ENCODE peak calls at places on chromosomes 12 and 14, in seven cellular contexts. One of them, this sample, is unnamed. For H3K9me3, the result is how much of the 10 kb centered on the place peaks cover.

GRCh38 chr12:58364389-58365086 is 423.2 kb downstream of the ATP23 start:
- DNase-seq in psoas muscle: no peak
- DNase-seq in aorta: no peak
- DNase-seq in WERI-Rb-1: no peak
- DNase-seq in SK-N-SH: no peak
- DNase-seq in DND-41: no peak
- DNase-seq in body of pancreas: no peak
- DNase-seq in this sample: no peak

GRCh38 chr14:88247228-88247627 is 75.8 kb downstream of the KCNK10 start:
- DNase-seq in psoas muscle: no peak
- DNase-seq in aorta: no peak
- DNase-seq in WERI-Rb-1: no peak
- DNase-seq in SK-N-SH: no peak
- DNase-seq in DND-41: no peak
- DNase-seq in body of pancreas: no peak
- DNase-seq in this sample: no peak

GRCh38 chr12:27424631-27425230 is 21.8 kb upstream of the SMCO2 start:
- DNase-seq in psoas muscle: no peak
- DNase-seq in aorta: no peak
- DNase-seq in WERI-Rb-1: no peak
- DNase-seq in SK-N-SH: peak
- DNase-seq in DND-41: no peak
- DNase-seq in body of pancreas: peak
- DNase-seq in this sample: no peak

GRCh38 chr12:25994252-25994651 is 35.8 kb downstream of the RASSF8 start:
- DNase-seq in psoas muscle: no peak
- DNase-seq in aorta: no peak
- DNase-seq in WERI-Rb-1: no peak
- DNase-seq in SK-N-SH: no peak
- DNase-seq in DND-41: no peak
- DNase-seq in body of pancreas: no peak
- DNase-seq in this sample: no peak

GRCh38 chr12:110039085-110039807 is 9.1 kb downstream of the C12orf76 start:
- DNase-seq in psoas muscle: no peak
- DNase-seq in aorta: no peak
- DNase-seq in WERI-Rb-1: no peak
- DNase-seq in SK-N-SH: no peak
- DNase-seq in DND-41: no peak
- DNase-seq in body of pancreas: peak
- DNase-seq in this sample: peak

GRCh38 chr14:105102893-105103292 is 37.7 kb upstream of the GPR132 start:
- DNase-seq in psoas muscle: no peak
- DNase-seq in aorta: no peak
- DNase-seq in WERI-Rb-1: no peak
- DNase-seq in SK-N-SH: no peak
- DNase-seq in DND-41: no peak
- DNase-seq in body of pancreas: no peak
- DNase-seq in this sample: no peak

GRCh38 chr14:74526854-74527585 is 33.5 kb downstream of the ISCA2 start:
- DNase-seq in psoas muscle: no peak
- DNase-seq in aorta: no peak
- DNase-seq in WERI-Rb-1: no peak
- DNase-seq in SK-N-SH: no peak
- DNase-seq in DND-41: no peak
- DNase-seq in body of pancreas: no peak
- DNase-seq in this sample: no peak

GRCh38 chr12:92602930-92603623 is 99.7 kb upstream of the PLEKHG7 start:
- DNase-seq in psoas muscle: no peak
- DNase-seq in aorta: no peak
- DNase-seq in WERI-Rb-1: no peak
- DNase-seq in SK-N-SH: no peak
- DNase-seq in DND-41: no peak
- DNase-seq in body of pancreas: no peak
- DNase-seq in this sample: no peak

GRCh38 chr12:6551063-6551461 is 4.8 kb downstream of the IFFO1 start:
- DNase-seq in psoas muscle: peak
- DNase-seq in aorta: peak
- DNase-seq in WERI-Rb-1: no peak
- DNase-seq in SK-N-SH: no peak
- DNase-seq in DND-41: no peak
- DNase-seq in body of pancreas: no peak
- DNase-seq in this sample: no peak

GRCh38 chr12:101866615-101867373 is 10.6 kb upstream of the DRAM1 start:
- DNase-seq in psoas muscle: no peak
- DNase-seq in aorta: no peak
- DNase-seq in WERI-Rb-1: peak
- DNase-seq in SK-N-SH: no peak
- DNase-seq in DND-41: no peak
- DNase-seq in body of pancreas: no peak
- DNase-seq in this sample: no peak

GRCh38 chr14:81323621-81324400 is 76.3 kb downstream of the STON2 start:
- DNase-seq in psoas muscle: no peak
- DNase-seq in aorta: no peak
- DNase-seq in WERI-Rb-1: peak
- DNase-seq in SK-N-SH: no peak
- DNase-seq in DND-41: no peak
- DNase-seq in body of pancreas: peak
- DNase-seq in this sample: no peak

GRCh38 chr12:20370001-20370381 is 1.7 kb downstream of the PDE3A start:
- DNase-seq in psoas muscle: no peak
- DNase-seq in aorta: peak
- DNase-seq in WERI-Rb-1: peak
- DNase-seq in SK-N-SH: peak
- DNase-seq in DND-41: no peak
- DNase-seq in body of pancreas: peak
- DNase-seq in this sample: no peak

GRCh38 chr12:108511633-108512540 is 3.2 kb upstream of the FICD start:
- DNase-seq in psoas muscle: peak
- DNase-seq in aorta: peak
- DNase-seq in WERI-Rb-1: peak
- DNase-seq in SK-N-SH: peak
- DNase-seq in DND-41: peak
- DNase-seq in body of pancreas: peak
- DNase-seq in this sample: peak

GRCh38 chr12:176321-177181 is 37.4 kb downstream of the SLC6A12 start:
- DNase-seq in psoas muscle: no peak
- DNase-seq in aorta: no peak
- DNase-seq in WERI-Rb-1: peak
- DNase-seq in SK-N-SH: peak
- DNase-seq in DND-41: no peak
- DNase-seq in body of pancreas: no peak
- DNase-seq in this sample: no peak

GRCh38 chr14:93333631-93334095 is 827 bp upstream of the BTBD7 start:
- DNase-seq in psoas muscle: no peak
- DNase-seq in aorta: no peak
- DNase-seq in WERI-Rb-1: no peak
- DNase-seq in SK-N-SH: no peak
- DNase-seq in DND-41: no peak
- DNase-seq in body of pancreas: no peak
- DNase-seq in this sample: no peak
- H3K27ac ChIP-seq in psoas muscle: peak
- H3K27ac ChIP-seq in aorta: peak
- H3K27ac ChIP-seq in WERI-Rb-1: peak
- H3K27ac ChIP-seq in SK-N-SH: peak
- H3K27ac ChIP-seq in DND-41: peak
- H3K27ac ChIP-seq in body of pancreas: peak
- H3K27ac ChIP-seq in this sample: peak

GRCh38 chr12:95416111-95416636 is 57.8 kb upstream of the METAP2 start:
- DNase-seq in psoas muscle: no peak
- DNase-seq in aorta: no peak
- DNase-seq in WERI-Rb-1: peak
- DNase-seq in SK-N-SH: no peak
- DNase-seq in DND-41: no peak
- DNase-seq in body of pancreas: no peak
- DNase-seq in this sample: no peak

GRCh38 chr12:95417372-95417771 is 56.6 kb upstream of the METAP2 start:
- DNase-seq in psoas muscle: no peak
- DNase-seq in aorta: no peak
- DNase-seq in WERI-Rb-1: no peak
- DNase-seq in SK-N-SH: no peak
- DNase-seq in DND-41: no peak
- DNase-seq in body of pancreas: no peak
- DNase-seq in this sample: no peak

GRCh38 chr12:95412826-95413311 is 61.1 kb upstream of the METAP2 start:
- DNase-seq in psoas muscle: no peak
- DNase-seq in aorta: no peak
- DNase-seq in WERI-Rb-1: no peak
- DNase-seq in SK-N-SH: no peak
- DNase-seq in DND-41: no peak
- DNase-seq in body of pancreas: no peak
- DNase-seq in this sample: no peak

GRCh38 chr12:95413576-95413975 is 60.4 kb upstream of the METAP2 start:
- DNase-seq in psoas muscle: no peak
- DNase-seq in aorta: no peak
- DNase-seq in WERI-Rb-1: no peak
- DNase-seq in SK-N-SH: no peak
- DNase-seq in DND-41: no peak
- DNase-seq in body of pancreas: no peak
- DNase-seq in this sample: no peak

DNA sequence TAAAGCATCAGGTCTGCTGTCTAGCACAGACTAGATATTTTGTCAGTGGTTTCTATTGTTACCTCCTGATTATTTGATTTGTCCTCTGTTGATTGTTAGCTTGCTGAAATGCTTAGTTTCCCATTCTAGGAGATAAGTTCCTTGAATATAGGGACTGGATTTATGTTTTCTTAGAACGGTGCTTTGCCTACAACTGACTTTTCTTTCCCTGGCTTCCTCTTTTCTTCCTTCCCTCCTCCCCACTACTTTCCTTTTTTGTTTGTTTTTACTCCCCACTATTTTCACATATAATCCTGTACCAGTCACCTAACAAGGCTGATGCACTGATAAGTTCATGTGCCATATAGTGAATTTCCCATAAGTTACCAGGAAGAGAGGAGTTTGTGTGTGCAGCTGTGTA is 58.5 kb upstream of the METAP2 start:
- DNase-seq in psoas muscle: no peak
- DNase-seq in aorta: no peak
- DNase-seq in WERI-Rb-1: no peak
- DNase-seq in SK-N-SH: no peak
- DNase-seq in DND-41: no peak
- DNase-seq in body of pancreas: no peak
- DNase-seq in this sample: no peak
- H3K4me3 ChIP-seq in psoas muscle: no peak
- H3K4me3 ChIP-seq in aorta: no peak
- H3K4me3 ChIP-seq in WERI-Rb-1: no peak
- H3K4me3 ChIP-seq in SK-N-SH: no peak
- H3K4me3 ChIP-seq in DND-41: no peak
- H3K4me3 ChIP-seq in body of pancreas: no peak
- H3K4me3 ChIP-seq in this sample: no peak

DNA sequence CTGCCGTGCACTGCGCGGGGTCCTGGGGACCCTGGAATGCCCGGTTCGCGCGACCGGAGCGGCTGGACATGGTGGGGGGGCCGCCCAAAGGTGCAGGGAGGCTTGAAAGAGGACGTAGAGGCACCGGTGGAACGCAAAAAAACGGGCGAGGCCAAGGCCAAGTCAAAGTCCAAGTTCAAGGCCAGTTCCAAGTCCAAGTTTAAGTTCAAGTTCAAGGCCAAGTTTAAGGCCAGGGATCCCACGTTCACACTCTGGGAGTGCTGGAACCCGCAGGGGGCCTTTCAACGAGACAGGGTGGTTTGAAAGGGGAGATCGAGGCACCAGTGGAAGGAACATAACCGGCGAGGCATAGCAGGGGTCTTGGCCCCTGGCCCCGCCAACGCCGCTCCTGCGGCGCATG is 317.6 kb downstream of the ALG10 start:
- DNase-seq in psoas muscle: no peak
- DNase-seq in aorta: no peak
- DNase-seq in WERI-Rb-1: no peak
- DNase-seq in SK-N-SH: no peak
- DNase-seq in DND-41: no peak
- DNase-seq in body of pancreas: no peak
- DNase-seq in this sample: no peak
- H3K9me3 ChIP-seq in psoas muscle: under half
- H3K9me3 ChIP-seq in aorta: under half
- H3K9me3 ChIP-seq in WERI-Rb-1: under half
- H3K9me3 ChIP-seq in SK-N-SH: under half
- H3K9me3 ChIP-seq in DND-41: half or more
- H3K9me3 ChIP-seq in body of pancreas: under half
- H3K9me3 ChIP-seq in this sample: under half

GRCh38 chr14:65412881-65413738 is 580 bp downstream of the FUT8 start:
- DNase-seq in psoas muscle: peak
- DNase-seq in aorta: peak
- DNase-seq in WERI-Rb-1: peak
- DNase-seq in SK-N-SH: peak
- DNase-seq in DND-41: peak
- DNase-seq in body of pancreas: no peak
- DNase-seq in this sample: no peak

GRCh38 chr14:65415613-65416012 is 3.1 kb downstream of the FUT8 start:
- DNase-seq in psoas muscle: no peak
- DNase-seq in aorta: no peak
- DNase-seq in WERI-Rb-1: no peak
- DNase-seq in SK-N-SH: peak
- DNase-seq in DND-41: no peak
- DNase-seq in body of pancreas: no peak
- DNase-seq in this sample: no peak

GRCh38 chr14:65414961-65415589 is 2.5 kb downstream of the FUT8 start:
- DNase-seq in psoas muscle: no peak
- DNase-seq in aorta: no peak
- DNase-seq in WERI-Rb-1: no peak
- DNase-seq in SK-N-SH: peak
- DNase-seq in DND-41: peak
- DNase-seq in body of pancreas: no peak
- DNase-seq in this sample: peak

GRCh38 chr14:65412189-65412846 is at the start of gene FUT8:
- DNase-seq in psoas muscle: peak
- DNase-seq in aorta: peak
- DNase-seq in WERI-Rb-1: peak
- DNase-seq in SK-N-SH: peak
- DNase-seq in DND-41: peak
- DNase-seq in body of pancreas: peak
- DNase-seq in this sample: peak

DNA sequence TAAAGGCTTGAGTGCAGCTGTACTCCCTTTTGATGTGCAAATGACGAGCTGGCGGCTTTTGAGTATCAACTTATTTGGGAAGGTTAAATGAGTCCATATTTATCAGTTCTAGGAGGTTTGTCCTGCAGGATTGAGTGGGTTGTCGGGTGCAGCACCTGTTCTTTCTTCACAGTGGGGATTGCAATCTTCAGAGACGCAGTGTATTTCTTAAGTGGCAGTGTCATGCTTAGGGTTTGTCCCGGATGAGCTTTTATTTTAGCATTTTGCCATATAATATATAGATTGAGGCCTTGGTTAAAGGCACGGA is 1.2 kb downstream of the FUT8 start:
- DNase-seq in psoas muscle: no peak
- DNase-seq in aorta: no peak
- DNase-seq in WERI-Rb-1: no peak
- DNase-seq in SK-N-SH: no peak
- DNase-seq in DND-41: no peak
- DNase-seq in body of pancreas: peak
- DNase-seq in this sample: no peak
- H3K27ac ChIP-seq in psoas muscle: no peak
- H3K27ac ChIP-seq in aorta: no peak
- H3K27ac ChIP-seq in WERI-Rb-1: no peak
- H3K27ac ChIP-seq in SK-N-SH: peak
- H3K27ac ChIP-seq in DND-41: peak
- H3K27ac ChIP-seq in body of pancreas: peak
- H3K27ac ChIP-seq in this sample: peak